ENCODE peak calls at places on chromosomes 13 and 19, in six cellular contexts. One of them, this sample, is unnamed. For H3K27me3, the result is how much of the 10 kb centered on the place peaks cover.

GRCh38 chr19:1140673-1141072 is 33.4 kb downstream of the SBNO2 start:
- DNase-seq in neuronal stem cell: no peak
- DNase-seq in IMR-90: no peak
- DNase-seq in H1: no peak
- DNase-seq in trophoblast cell: no peak
- DNase-seq in H9: no peak
- DNase-seq in this sample: no peak

GRCh38 chr13:30072818-30073186 is 222.4 kb upstream of the UBL3 start:
- DNase-seq in H9: no peak
- DNase-seq in IMR-90: no peak
- DNase-seq in trophoblast cell: no peak
- DNase-seq in H1: no peak
- DNase-seq in neuronal stem cell: no peak
- DNase-seq in this sample: no peak

GRCh38 chr19:17860993-17861360 is 1.3 kb downstream of the RPL18A start:
- DNase-seq in IMR-90: peak
- DNase-seq in H1: no peak
- DNase-seq in neuronal stem cell: no peak
- DNase-seq in trophoblast cell: no peak
- DNase-seq in H9: no peak
- DNase-seq in this sample: peak

GRCh38 chr13:31798189-31798588 is 58.9 kb downstream of the RXFP2 start:
- DNase-seq in H9: no peak
- DNase-seq in IMR-90: no peak
- DNase-seq in trophoblast cell: no peak
- DNase-seq in neuronal stem cell: no peak
- DNase-seq in H1: no peak
- DNase-seq in this sample: no peak

GRCh38 chr19:5340637-5341447 is at the start of gene PTPRS:
- DNase-seq in IMR-90: peak
- DNase-seq in neuronal stem cell: peak
- DNase-seq in H1: peak
- DNase-seq in trophoblast cell: peak
- DNase-seq in H9: peak
- DNase-seq in this sample: peak

GRCh38 chr13:109818136-109818535 is 31.8 kb upstream of the IRS2 start:
- DNase-seq in trophoblast cell: no peak
- DNase-seq in H9: no peak
- DNase-seq in neuronal stem cell: no peak
- DNase-seq in IMR-90: no peak
- DNase-seq in H1: no peak
- DNase-seq in this sample: no peak

GRCh38 chr19:16041571-16042386 is 34.5 kb upstream of the TPM4 start:
- DNase-seq in IMR-90: peak
- DNase-seq in trophoblast cell: peak
- DNase-seq in H9: peak
- DNase-seq in neuronal stem cell: peak
- DNase-seq in H1: peak
- DNase-seq in this sample: peak

GRCh38 chr13:36382030-36382429 is 35.8 kb upstream of the SPART start:
- DNase-seq in trophoblast cell: peak
- DNase-seq in H9: no peak
- DNase-seq in H1: no peak
- DNase-seq in neuronal stem cell: no peak
- DNase-seq in IMR-90: no peak
- DNase-seq in this sample: no peak

GRCh38 chr19:4652075-4652474 is 12.8 kb downstream of the TNFAIP8L1 start:
- DNase-seq in neuronal stem cell: no peak
- DNase-seq in trophoblast cell: no peak
- DNase-seq in H9: no peak
- DNase-seq in IMR-90: no peak
- DNase-seq in H1: no peak
- DNase-seq in this sample: no peak

GRCh38 chr13:48858122-48858521 is 117.6 kb upstream of the FNDC3A start:
- DNase-seq in trophoblast cell: peak
- DNase-seq in IMR-90: no peak
- DNase-seq in H9: no peak
- DNase-seq in H1: no peak
- DNase-seq in neuronal stem cell: no peak
- DNase-seq in this sample: no peak

GRCh38 chr19:17739121-17739875 is 12.0 kb upstream of the FCHO1 start:
- DNase-seq in H1: no peak
- DNase-seq in neuronal stem cell: no peak
- DNase-seq in H9: no peak
- DNase-seq in trophoblast cell: no peak
- DNase-seq in IMR-90: no peak
- DNase-seq in this sample: no peak

GRCh38 chr19:40165362-40165937 is 25.8 kb upstream of the MAP3K10 start:
- DNase-seq in IMR-90: no peak
- DNase-seq in H9: peak
- DNase-seq in trophoblast cell: peak
- DNase-seq in neuronal stem cell: peak
- DNase-seq in H1: peak
- DNase-seq in this sample: peak

GRCh38 chr13:39688699-39689405 is 33.4 kb downstream of the COG6 start:
- DNase-seq in H1: no peak
- DNase-seq in H9: no peak
- DNase-seq in trophoblast cell: no peak
- DNase-seq in neuronal stem cell: no peak
- DNase-seq in IMR-90: peak
- DNase-seq in this sample: peak

GRCh38 chr19:434152-434960 is 25.4 kb upstream of the C2CD4C start:
- DNase-seq in H9: no peak
- DNase-seq in IMR-90: no peak
- DNase-seq in trophoblast cell: no peak
- DNase-seq in neuronal stem cell: no peak
- DNase-seq in H1: no peak
- DNase-seq in this sample: no peak

GRCh38 chr19:16369664-16370576 is 45.3 kb downstream of the KLF2 start:
- DNase-seq in IMR-90: no peak
- DNase-seq in trophoblast cell: no peak
- DNase-seq in neuronal stem cell: no peak
- DNase-seq in H1: no peak
- DNase-seq in H9: no peak
- DNase-seq in this sample: no peak

GRCh38 chr13:100513987-100514670 is 74.5 kb downstream of the GGACT start:
- DNase-seq in trophoblast cell: no peak
- DNase-seq in neuronal stem cell: no peak
- DNase-seq in IMR-90: no peak
- DNase-seq in H1: no peak
- DNase-seq in H9: peak
- DNase-seq in this sample: peak

GRCh38 chr19:13022111-13022858 is 27.0 kb downstream of the NFIX start:
- DNase-seq in trophoblast cell: no peak
- DNase-seq in H9: no peak
- DNase-seq in neuronal stem cell: no peak
- DNase-seq in H1: no peak
- DNase-seq in IMR-90: peak
- DNase-seq in this sample: peak

GRCh38 chr19:45607071-45608029 is 5.3 kb upstream of the GPR4 start:
- DNase-seq in IMR-90: peak
- DNase-seq in trophoblast cell: peak
- DNase-seq in H9: peak
- DNase-seq in neuronal stem cell: peak
- DNase-seq in H1: peak
- DNase-seq in this sample: peak

GRCh38 chr13:21014666-21015170 is 46.7 kb downstream of the LATS2 start:
- DNase-seq in trophoblast cell: no peak
- DNase-seq in H1: no peak
- DNase-seq in IMR-90: peak
- DNase-seq in H9: no peak
- DNase-seq in neuronal stem cell: no peak
- DNase-seq in this sample: peak

GRCh38 chr13:100235311-100235901 is 146.5 kb downstream of the PCCA start:
- DNase-seq in H9: no peak
- DNase-seq in trophoblast cell: peak
- DNase-seq in IMR-90: peak
- DNase-seq in H1: no peak
- DNase-seq in neuronal stem cell: peak
- DNase-seq in this sample: peak

DNA sequence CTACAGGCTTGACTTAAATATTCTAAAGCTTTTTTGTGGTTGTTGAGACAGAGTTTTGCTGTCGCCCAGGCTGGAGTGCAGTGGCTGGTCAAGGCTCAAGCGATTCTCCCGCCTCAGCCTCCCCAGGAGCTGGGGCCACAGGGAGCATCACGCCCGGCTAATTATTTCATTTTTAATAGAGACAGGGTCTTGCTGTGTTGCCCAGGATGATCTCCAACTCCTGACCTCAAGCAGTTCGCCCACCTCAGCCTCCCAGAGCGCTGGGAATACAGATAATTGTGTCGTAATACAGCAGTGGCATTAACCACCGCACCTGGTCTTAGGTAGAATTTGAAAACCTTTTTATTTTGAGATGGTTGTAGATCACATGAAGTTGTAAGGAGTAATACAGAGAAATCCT is 1.5 kb upstream of the DCUN1D2 start:
- DNase-seq in trophoblast cell: no peak
- DNase-seq in H9: no peak
- DNase-seq in H1: no peak
- DNase-seq in neuronal stem cell: no peak
- DNase-seq in IMR-90: no peak
- DNase-seq in this sample: no peak
- H2AFZ ChIP-seq in trophoblast cell: no peak
- H2AFZ ChIP-seq in H9: no peak
- H2AFZ ChIP-seq in H1: no peak
- H2AFZ ChIP-seq in neuronal stem cell: peak
- H2AFZ ChIP-seq in IMR-90: no peak
- H2AFZ ChIP-seq in this sample: no peak

GRCh38 chr19:48965033-48965805 is at the start of gene FTL:
- DNase-seq in H1: peak
- DNase-seq in trophoblast cell: peak
- DNase-seq in IMR-90: peak
- DNase-seq in H9: peak
- DNase-seq in neuronal stem cell: peak
- DNase-seq in this sample: peak
- H3K23ac ChIP-seq in H1: no peak
- H3K23ac ChIP-seq in trophoblast cell: no peak
- H3K23ac ChIP-seq in IMR-90: peak
- H3K23ac ChIP-seq in H9: no peak
- H3K23ac ChIP-seq in neuronal stem cell: peak
- H3K23ac ChIP-seq in this sample: no peak

GRCh38 chr19:55068803-55069136 is 5.8 kb upstream of the RDH13 start:
- DNase-seq in H9: no peak
- DNase-seq in trophoblast cell: no peak
- DNase-seq in IMR-90: no peak
- DNase-seq in H1: no peak
- DNase-seq in neuronal stem cell: no peak
- DNase-seq in this sample: no peak

GRCh38 chr19:55069137-55069858 is 6.3 kb upstream of the RDH13 start:
- DNase-seq in trophoblast cell: peak
- DNase-seq in H9: peak
- DNase-seq in IMR-90: no peak
- DNase-seq in neuronal stem cell: no peak
- DNase-seq in H1: peak
- DNase-seq in this sample: peak

GRCh38 chr19:55067869-55068268 is 4.9 kb upstream of the RDH13 start:
- DNase-seq in IMR-90: no peak
- DNase-seq in H9: no peak
- DNase-seq in H1: no peak
- DNase-seq in neuronal stem cell: no peak
- DNase-seq in trophoblast cell: no peak
- DNase-seq in this sample: no peak

GRCh38 chr19:55063492-55063843 is 520 bp upstream of the RDH13 start:
- DNase-seq in IMR-90: no peak
- DNase-seq in neuronal stem cell: no peak
- DNase-seq in H1: no peak
- DNase-seq in trophoblast cell: no peak
- DNase-seq in H9: no peak
- DNase-seq in this sample: no peak

GRCh38 chr19:55066107-55066709 is 3.3 kb upstream of the RDH13 start:
- DNase-seq in H1: no peak
- DNase-seq in IMR-90: no peak
- DNase-seq in trophoblast cell: no peak
- DNase-seq in neuronal stem cell: no peak
- DNase-seq in H9: no peak
- DNase-seq in this sample: no peak
- H3K27me3 ChIP-seq in H1: under half
- H3K27me3 ChIP-seq in IMR-90: under half
- H3K27me3 ChIP-seq in trophoblast cell: under half
- H3K27me3 ChIP-seq in neuronal stem cell: under half
- H3K27me3 ChIP-seq in H9: under half
- H3K27me3 ChIP-seq in this sample: under half

GRCh38 chr13:111659236-111659635 is 338.8 kb downstream of the TEX29 start:
- DNase-seq in H1: no peak
- DNase-seq in neuronal stem cell: no peak
- DNase-seq in H9: peak
- DNase-seq in IMR-90: no peak
- DNase-seq in trophoblast cell: no peak
- DNase-seq in this sample: no peak
- H2AFZ ChIP-seq in H1: no peak
- H2AFZ ChIP-seq in neuronal stem cell: peak
- H2AFZ ChIP-seq in H9: no peak
- H2AFZ ChIP-seq in IMR-90: no peak
- H2AFZ ChIP-seq in trophoblast cell: no peak
- H2AFZ ChIP-seq in this sample: no peak

DNA sequence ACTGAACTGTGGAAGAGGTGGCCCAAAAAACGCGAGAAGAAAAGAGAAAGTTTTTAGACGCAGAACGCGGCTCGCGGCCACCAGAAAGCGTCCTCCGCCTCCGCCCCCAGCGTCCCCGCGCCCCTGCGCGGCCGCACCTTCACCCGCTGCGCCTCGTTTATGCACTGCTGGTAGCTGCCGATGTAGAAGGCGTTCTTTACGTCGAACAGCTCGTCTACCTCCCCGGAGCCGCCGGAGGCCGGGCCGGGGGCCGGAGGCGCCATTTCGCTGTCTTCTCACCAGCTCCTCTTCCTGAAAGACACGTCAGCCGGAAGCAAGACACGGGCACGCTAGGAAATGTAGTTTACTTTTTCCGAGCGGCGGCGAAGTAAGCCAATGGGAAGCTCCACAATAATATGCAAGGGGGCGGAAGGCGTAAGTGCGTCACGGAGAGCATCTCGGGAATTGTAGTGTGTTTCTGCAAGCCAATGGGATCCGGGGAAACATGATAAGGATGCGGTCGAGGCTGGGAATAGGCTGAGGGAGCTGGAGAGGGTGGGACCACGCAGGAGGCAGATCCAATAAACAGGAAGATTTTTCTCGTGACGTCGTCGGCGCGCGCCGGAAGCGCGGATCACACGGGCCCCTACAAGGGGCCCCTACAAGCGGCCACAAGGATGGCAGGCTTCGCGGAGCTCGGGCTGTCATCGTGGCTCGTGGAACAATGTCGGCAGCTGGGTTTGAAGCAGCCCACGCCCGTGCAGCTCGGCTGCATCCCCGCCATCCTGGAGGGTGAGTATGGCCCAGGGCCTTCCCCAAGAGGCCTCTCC is at the start of the genes COPE and DDX49:
- DNase-seq in trophoblast cell: peak
- DNase-seq in neuronal stem cell: peak
- DNase-seq in H9: peak
- DNase-seq in H1: peak
- DNase-seq in IMR-90: peak
- DNase-seq in this sample: peak
- H3K23ac ChIP-seq in trophoblast cell: no peak
- H3K23ac ChIP-seq in neuronal stem cell: peak
- H3K23ac ChIP-seq in H9: no peak
- H3K23ac ChIP-seq in H1: no peak
- H3K23ac ChIP-seq in IMR-90: peak
- H3K23ac ChIP-seq in this sample: no peak